ENCODE peak calls at places on chromosomes 16 and 17, in four cellular contexts. T is MM.1S, X is PC-3, D is neural progenitor cell. M is an unnamed sample. For H3K4me1, the result is how much of the 10 kb centered on the place peaks cover.

GRCh38 chr17:15945493-15946209 is 721 bp downstream of the ADORA2B start:
- DNase-seq in T (no peak), D (peak), X (no peak), M (peak)

GRCh38 chr16:71383054-71383773 is 24.7 kb downstream of the CALB2 start:
- DNase-seq in T (no peak), D (peak), X (peak), M (peak)

GRCh38 chr17:31593806-31594205 is 202.3 kb downstream of the RAB11FIP4 start:
- DNase-seq in T (no peak), D (no peak), X (no peak), M (peak)

GRCh38 chr17:2239882-2240430 is 63.6 kb downstream of the SMG6 start:
- DNase-seq in X (peak), T (peak), D (no peak), M (peak)

GRCh38 chr16:84548508-84548907 is 44.0 kb upstream of the MEAK7 start:
- DNase-seq in X (no peak), D (no peak), T (no peak), M (no peak)

GRCh38 chr17:30344283-30345088 is 10.6 kb upstream of the TMIGD1 start:
- DNase-seq in X (peak), T (no peak), D (no peak), M (peak)

GRCh38 chr17:41492771-41493170 is 3.1 kb upstream of the KRT36 start:
- DNase-seq in D (no peak), T (no peak), X (no peak), M (no peak)

GRCh38 chr17:30336369-30337171 is 2.7 kb upstream of the TMIGD1 start:
- DNase-seq in D (peak), T (peak), X (peak), M (peak)

GRCh38 chr17:40317345-40317873 is 8.4 kb downstream of the RARA start:
- DNase-seq in X (peak), T (peak), D (peak), M (peak)

GRCh38 chr16:87436225-87437172 is 44.4 kb downstream of the MAP1LC3B start:
- DNase-seq in X (no peak), D (no peak), T (no peak), M (no peak)

GRCh38 chr16:85333337-85333736 is 221.1 kb upstream of the CIBAR2 start:
- DNase-seq in D (no peak), T (no peak), X (no peak), M (no peak)

GRCh38 chr17:2690165-2691068 is 21.1 kb downstream of the CLUH start:
- DNase-seq in T (no peak), D (no peak), X (no peak), M (no peak)

GRCh38 chr16:64416232-64417010 is 705.4 kb downstream of the CDH11 start:
- DNase-seq in D (no peak), T (peak), X (peak), M (peak)

GRCh38 chr17:17613708-17614114 is 22.2 kb upstream of the PEMT start:
- DNase-seq in T (peak), D (peak), X (peak), M (peak)

GRCh38 chr16:47142469-47143328 is 1.0 kb downstream of the NETO2 start:
- DNase-seq in T (peak), X (peak), D (peak), M (peak)

GRCh38 chr17:38879878-38880727 is 10.2 kb downstream of the LASP1 start:
- DNase-seq in T (peak), X (peak), D (peak), M (peak)

GRCh38 chr17:69228576-69228975 is at the start of gene ABCA10:
- DNase-seq in X (no peak), D (no peak), T (no peak), M (no peak)

GRCh38 chr16:56673916-56674315 is 4.3 kb downstream of the MT1H start:
- DNase-seq in D (peak), T (peak), X (no peak), M (peak)

GRCh38 chr17:42677012-42677857 is 441 bp upstream of the PLEKHH3 start:
- DNase-seq in X (peak), T (peak), D (peak), M (peak)

GRCh38 chr16:58515871-58516767 is 802 bp downstream of the SETD6 start:
- DNase-seq in D (peak), T (peak), X (peak), M (peak)

GRCh38 chr17:40518401-40519088 is 17.1 kb upstream of the TNS4 start:
- DNase-seq in X (peak), T (no peak), D (no peak), M (peak)

GRCh38 chr16:82259731-82260130 is 89.7 kb upstream of the MPHOSPH6 start:
- DNase-seq in D (no peak), T (no peak), X (no peak), M (no peak)

GRCh38 chr17:22462461-22462860 is 770.1 kb downstream of the KCNJ18 start:
- DNase-seq in T (no peak), X (no peak), D (no peak), M (no peak)

GRCh38 chr16:87794485-87795078 is 28.8 kb upstream of the KLHDC4 start:
- DNase-seq in D (no peak), X (no peak), T (no peak), M (no peak)

GRCh38 chr17:68771867-68772515 is 170.8 kb upstream of the FAM20A start:
- DNase-seq in D (peak), X (peak), T (peak), M (peak)

GRCh38 chr17:36034127-36034526 is 16.4 kb upstream of the CCL23 start:
- DNase-seq in T (no peak), X (no peak), D (no peak), M (no peak)

GRCh38 chr16:12271006-12271405 is 294.5 kb downstream of the SNX29 start:
- DNase-seq in X (peak), T (no peak), D (peak), M (peak)

GRCh38 chr16:88746511-88746910 is 38.5 kb downstream of the PIEZO1 start:
- DNase-seq in D (no peak), X (no peak), T (no peak), M (no peak)

GRCh38 chr17:29590979-29591736 is 1.7 kb upstream of the GIT1 start:
- DNase-seq in X (no peak), T (no peak), D (peak), M (no peak)

GRCh38 chr16:84085774-84086173 is 31.0 kb downstream of the MBTPS1 start:
- DNase-seq in D (no peak), X (no peak), T (peak), M (no peak)

GRCh38 chr16:50326835-50327465 is 41.8 kb downstream of the BRD7 start:
- DNase-seq in T (peak), D (peak), X (peak), M (peak)

GRCh38 chr17:67449065-67449464 is 72.0 kb downstream of the PITPNC1 start:
- DNase-seq in T (no peak), X (no peak), D (no peak), M (no peak)

GRCh38 chr17:7685533-7686220 is 1.6 kb downstream of the TP53 start:
- DNase-seq in D (peak), T (peak), X (peak), M (peak)

GRCh38 chr17:82531431-82531881 is 11.9 kb downstream of the FOXK2 start:
- DNase-seq in D (no peak), T (no peak), X (peak), M (peak)
- H3K4me1 ChIP-seq in D (under half), T (under half), X (half or more), M (half or more)

GRCh38 chr17:48629411-48629759 is 3.2 kb upstream of the HOXB9 start:
- DNase-seq in X (no peak), D (no peak), T (no peak), M (no peak)

GRCh38 chr17:48627242-48627597 is 1.1 kb upstream of the HOXB9 start:
- DNase-seq in X (no peak), D (no peak), T (no peak), M (no peak)

GRCh38 chr17:48626470-48627241 is 498 bp upstream of the HOXB9 start:
- DNase-seq in T (no peak), X (peak), D (peak), M (no peak)

GRCh38 chr17:48628641-48629410 is 2.7 kb upstream of the HOXB9 start:
- DNase-seq in D (no peak), X (no peak), T (no peak), M (no peak)

DNA sequence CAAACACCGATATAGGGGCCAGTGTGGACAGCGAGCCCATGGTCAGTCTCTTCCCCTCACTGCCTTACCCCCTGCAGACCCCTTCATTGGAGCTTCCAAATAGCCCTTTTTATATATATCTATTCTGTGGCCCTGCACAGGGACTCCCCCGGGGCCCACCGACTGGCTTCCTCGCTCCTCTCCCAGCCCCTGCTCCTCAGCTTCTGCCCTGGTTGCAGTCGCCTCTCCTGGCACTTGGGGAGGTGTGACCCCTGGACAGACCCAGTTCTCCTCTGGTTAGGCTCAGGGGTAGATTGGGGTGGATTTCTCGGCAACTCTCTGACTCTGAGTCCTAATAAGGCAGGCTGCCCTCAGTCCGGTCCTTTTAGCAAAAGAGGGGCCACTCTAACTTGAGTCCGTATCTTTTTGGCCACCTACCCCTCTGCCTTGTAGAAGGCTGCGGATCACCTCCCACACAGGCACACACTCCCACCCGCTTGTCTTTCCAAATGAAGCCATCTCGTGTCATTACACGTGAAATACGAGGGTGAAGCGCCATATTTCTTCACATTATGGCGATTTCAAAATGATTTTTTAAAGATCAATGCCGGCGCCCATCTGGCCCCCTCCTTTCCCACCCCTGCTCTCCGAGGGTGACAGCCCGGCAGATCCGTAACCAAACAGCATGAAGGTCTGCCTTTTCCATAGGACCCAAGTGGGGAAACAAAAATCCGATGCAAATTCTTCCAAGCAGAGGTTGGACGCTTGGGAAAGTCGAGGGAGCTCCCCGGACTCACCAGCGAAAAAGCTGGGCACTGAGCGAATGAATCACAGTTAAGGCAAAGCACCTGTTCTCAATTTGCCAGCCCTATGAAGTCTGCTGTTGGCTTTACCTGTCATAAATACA is 1.7 kb upstream of the HOXB9 start:
- DNase-seq in D (no peak), X (no peak), T (no peak), M (no peak)
- TF ChIP-seq EZH2 in D (peak), X (no peak), T (no peak), M (peak)

GRCh38 chr16:49048557-49048956 is 233.1 kb downstream of the CBLN1 start:
- DNase-seq in D (no peak), T (no peak), X (peak), M (peak)

GRCh38 chr16:49051626-49052025 is 230.0 kb downstream of the CBLN1 start:
- DNase-seq in T (no peak), D (no peak), X (no peak), M (no peak)

GRCh38 chr16:49049644-49050043 is 232.0 kb downstream of the CBLN1 start:
- DNase-seq in D (no peak), T (no peak), X (no peak), M (no peak)

GRCh38 chr16:49049191-49049590 is 232.4 kb downstream of the CBLN1 start:
- DNase-seq in T (no peak), X (no peak), D (no peak), M (no peak)

GRCh38 chr16:49050607-49051006 is 231.0 kb downstream of the CBLN1 start:
- DNase-seq in T (no peak), D (no peak), X (no peak), M (no peak)
- H2AFZ ChIP-seq in T (no peak), D (peak), X (no peak), M (no peak)

DNA sequence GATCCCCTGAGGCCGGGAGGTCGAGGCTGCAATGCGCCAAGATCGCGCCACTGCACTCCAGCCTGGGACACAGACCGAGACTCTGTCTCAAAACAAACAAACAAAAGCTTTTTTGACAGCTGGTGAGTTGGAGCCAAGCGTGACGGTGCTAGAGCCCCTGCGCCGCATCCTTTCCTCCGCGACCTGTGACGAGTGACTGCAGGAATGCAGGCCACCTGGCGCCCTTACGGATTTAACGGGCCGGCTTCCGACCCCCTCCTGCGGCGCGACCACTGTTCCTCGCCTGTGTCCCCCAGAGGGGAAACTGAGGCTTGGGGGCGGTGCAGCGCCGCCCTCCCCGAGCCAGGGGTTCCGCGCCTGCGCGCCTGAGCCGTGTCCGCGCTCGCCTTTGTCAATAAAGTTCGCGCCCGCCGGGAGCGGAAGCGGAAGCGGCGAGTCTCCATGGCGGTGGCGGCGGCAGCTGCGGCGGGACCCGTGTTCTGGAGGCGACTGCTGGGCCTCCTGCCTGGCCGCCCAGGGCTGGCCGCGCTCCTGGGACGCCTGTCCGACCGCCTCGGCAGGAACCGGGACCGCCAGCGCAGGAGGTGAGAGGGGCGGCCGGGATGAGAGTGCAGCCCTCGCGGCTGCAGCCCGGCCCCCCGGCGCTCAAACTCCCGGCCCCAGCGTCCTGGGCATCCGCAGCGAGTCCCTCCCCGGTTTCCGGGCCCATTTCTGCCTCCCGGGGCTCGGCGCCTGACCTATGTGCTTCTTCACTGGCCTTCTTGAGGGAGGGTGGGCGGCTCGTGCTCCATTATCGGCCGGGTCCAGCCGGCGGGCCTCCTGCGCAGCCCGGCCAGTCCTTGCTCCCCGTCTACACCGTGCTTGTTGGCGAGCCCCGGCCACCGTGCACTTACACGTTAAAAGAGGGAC is at the start of gene PGS1:
- DNase-seq in D (peak), T (peak), X (peak), M (peak)
- H3K4me1 ChIP-seq in D (under half), T (under half), X (half or more), M (under half)

DNA sequence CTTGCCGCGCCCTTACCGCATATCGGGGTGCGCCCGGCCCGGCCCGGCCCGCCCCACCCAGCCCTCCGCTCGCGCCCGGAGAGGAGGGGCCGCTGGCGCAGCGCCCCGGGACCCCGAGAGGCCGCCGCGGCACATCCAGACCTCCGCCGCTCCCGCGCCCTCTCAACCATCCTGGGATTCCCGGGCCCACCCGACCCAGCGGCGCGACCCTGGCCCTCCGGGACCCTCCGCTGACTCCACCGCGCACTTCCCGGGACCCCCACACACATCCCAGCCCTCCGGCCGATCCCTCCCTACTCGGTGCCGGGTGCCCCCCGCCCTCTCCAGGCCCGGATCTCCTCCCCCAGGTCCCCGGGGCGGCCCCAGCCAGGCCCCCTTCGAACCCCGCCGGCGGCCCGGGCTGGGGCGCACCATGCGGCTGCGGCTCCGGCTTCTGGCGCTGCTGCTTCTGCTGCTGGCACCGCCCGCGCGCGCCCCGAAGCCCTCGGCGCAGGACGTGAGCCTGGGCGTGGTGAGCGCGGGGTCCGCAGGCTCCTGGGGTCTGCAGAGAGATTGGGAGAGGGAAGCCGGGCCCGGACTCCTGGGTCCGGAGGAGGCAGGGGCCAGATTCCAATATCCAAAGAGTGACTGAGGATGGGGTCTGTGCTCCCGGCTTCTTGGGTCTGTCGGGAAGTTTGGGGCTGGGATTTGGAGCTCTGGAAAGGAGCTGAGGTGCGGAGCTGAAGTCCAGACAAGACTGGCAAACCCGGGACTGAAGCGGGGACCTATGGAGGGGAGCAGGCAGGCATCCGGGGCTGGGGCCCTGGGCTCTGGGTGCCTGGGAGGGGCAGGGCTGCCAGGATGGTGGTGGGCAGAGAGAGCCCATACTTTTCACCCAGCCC is at the start of gene MMP25:
- DNase-seq in T (no peak), X (no peak), D (peak), M (no peak)
- TF ChIP-seq EZH2 in T (peak), X (no peak), D (peak), M (peak)

GRCh38 chr17:78294776-78295175 is 63.3 kb downstream of the TMEM235 start:
- DNase-seq in X (peak), D (no peak), T (no peak), M (peak)
- H2AFZ ChIP-seq in X (peak), D (peak), T (no peak), M (peak)

DNA sequence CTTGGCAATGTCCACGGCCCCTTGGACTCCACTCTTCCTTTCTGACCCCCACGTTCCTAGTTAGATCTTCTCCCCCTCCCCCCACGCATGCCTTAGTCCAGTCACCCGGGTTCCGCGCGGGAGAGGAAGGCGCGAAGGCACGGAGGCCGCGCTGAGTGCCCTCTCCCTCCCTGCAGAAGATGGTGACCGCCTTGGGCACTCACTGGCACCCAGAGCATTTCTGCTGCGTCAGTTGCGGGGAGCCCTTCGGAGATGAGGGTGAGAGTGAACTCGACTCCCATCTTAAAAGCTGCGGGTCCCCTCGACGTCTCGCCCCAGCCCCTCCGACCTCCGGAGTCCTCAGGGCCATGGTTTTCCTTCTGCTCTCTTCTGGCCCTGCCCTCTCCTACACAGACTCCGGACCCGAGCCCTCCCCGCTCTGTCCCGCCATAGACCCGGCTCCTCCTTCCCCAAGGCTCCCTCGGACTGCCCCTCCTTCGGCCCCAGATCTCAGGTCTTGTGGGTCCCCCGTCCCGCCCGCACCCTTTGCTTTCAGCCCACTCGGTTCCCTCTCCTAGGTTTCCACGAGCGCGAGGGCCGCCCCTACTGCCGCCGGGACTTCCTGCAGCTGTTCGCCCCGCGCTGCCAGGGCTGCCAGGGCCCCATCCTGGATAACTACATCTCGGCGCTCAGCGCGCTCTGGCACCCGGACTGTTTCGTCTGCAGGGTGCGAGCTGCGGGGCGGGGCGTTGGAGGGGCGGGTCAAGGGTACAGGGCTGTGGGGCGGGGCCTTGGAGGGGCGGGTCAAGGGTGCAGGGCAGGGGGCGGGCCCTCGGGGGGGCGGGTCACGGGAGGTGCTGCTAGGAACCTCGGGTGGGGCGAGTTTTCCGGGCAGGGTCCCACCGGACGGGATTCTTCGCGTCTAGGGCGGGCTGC is 4.6 kb downstream of the TGFB1I1 start:
- DNase-seq in T (peak), D (peak), X (no peak), M (no peak)
- H3K4me1 ChIP-seq in T (under half), D (under half), X (under half), M (under half)

GRCh38 chr16:25419681-25420080 is 162.0 kb upstream of the ZKSCAN2 start:
- DNase-seq in D (no peak), X (no peak), T (no peak), M (no peak)
- TF ChIP-seq EZH2 in D (no peak), X (no peak), T (no peak), M (no peak)

M was measured in mammary epithelial cell.